ENCODE peak calls at places on chromosomes 2 and 18, in four cellular contexts. J is sciatic nerve; G is CD8-positive, alpha-beta memory T cell; P is NCI-H1092 treated with DMSO at 0.1 percent for 48 hours. Z is an unnamed sample.

GRCh38 chr2:41928593-41928992 is 119.2 kb upstream of the PKDCC start:
- DNase-seq in P (no peak), G (no peak), J (no peak), Z (peak)

GRCh38 chr2:39179974-39180960 is 59.4 kb upstream of the SOS1 start:
- DNase-seq in G (no peak), P (no peak), J (no peak), Z (no peak)

GRCh38 chr2:141554810-141555209 is 576.0 kb downstream of the LRP1B start:
- DNase-seq in G (no peak), P (peak), J (no peak), Z (peak)

GRCh38 chr18:2857491-2858063 is 10.8 kb downstream of the EMILIN2 start:
- DNase-seq in P (no peak), G (no peak), J (peak), Z (peak)

GRCh38 chr2:110157153-110157793 is 41.7 kb upstream of the MALL start:
- DNase-seq in J (no peak), G (no peak), P (peak), Z (peak)

GRCh38 chr2:104434363-104434792 is 419.5 kb upstream of the POU3F3 start:
- DNase-seq in J (no peak), P (peak), G (no peak), Z (no peak)

GRCh38 chr18:31041346-31042067 is 1.0 kb downstream of the DSC3 start:
- DNase-seq in J (no peak), G (no peak), P (no peak), Z (peak)

GRCh38 chr2:181526014-181526413 is 68.8 kb downstream of the ITGA4 start:
- DNase-seq in J (no peak), G (no peak), P (no peak), Z (no peak)

GRCh38 chr2:2825516-2826208 is 494.6 kb upstream of the MYT1L start:
- DNase-seq in P (no peak), J (no peak), G (no peak), Z (no peak)

Z was measured in fibroblast of lung.